ENCODE peak calls at places on chromosomes 7 and 10, in six cellular contexts. L is suprapubic skin, J is SJCRH30, T is transverse colon, Z is substantia nigra, G is HCT116. N is an unnamed sample.

GRCh38 chr7:44646176-44646920 is 39.9 kb downstream of the OGDH start:
- DNase-seq in L (no peak), Z (no peak), T (no peak), G (no peak), J (no peak), N (no peak)

GRCh38 chr7:122803323-122803722 is 82.9 kb downstream of the CADPS2 start:
- DNase-seq in T (no peak), Z (no peak), G (peak; percentile 10), L (no peak), J (no peak), N (peak; percentile 50)

GRCh38 chr10:33344676-33345075 is 10.2 kb upstream of the NRP1 start:
- DNase-seq in T (no peak), G (no peak), J (no peak), L (no peak), Z (no peak), N (no peak)

GRCh38 chr7:136528329-136528728 is 340.1 kb upstream of the CHRM2 start:
- DNase-seq in J (no peak), Z (no peak), T (no peak), G (no peak), L (no peak), N (peak; percentile 38)

GRCh38 chr7:36606442-36607205 is 117.7 kb downstream of the AOAH start:
- DNase-seq in G (no peak), Z (peak; percentile 25), L (no peak), J (no peak), T (no peak), N (no peak)

GRCh38 chr10:78367012-78367411 is 333.3 kb downstream of the RPS24 start:
- DNase-seq in J (no peak), T (no peak), Z (no peak), G (no peak), L (no peak), N (peak; percentile 22)

GRCh38 chr7:68472688-68473087 is 1125.6 kb upstream of the AUTS2 start:
- DNase-seq in G (no peak), J (no peak), Z (no peak), L (no peak), T (no peak), N (no peak)

GRCh38 chr10:90788987-90789386 is 68.9 kb downstream of the HTR7 start:
- DNase-seq in G (no peak), T (no peak), J (no peak), Z (no peak), L (no peak), N (no peak)

GRCh38 chr7:8378349-8379019 is 54.9 kb upstream of the NXPH1 start:
- DNase-seq in Z (no peak), L (no peak), G (no peak), J (no peak), T (no peak), N (no peak)

GRCh38 chr7:94368371-94368791 is 26.3 kb upstream of the COL1A2 start:
- DNase-seq in Z (no peak), L (no peak), T (no peak), G (no peak), J (peak; percentile 31), N (no peak)
- H3K27ac ChIP-seq in Z (no peak overlapping the region), L (peak overlapping the region; percentile 62), T (peak overlapping the region; percentile 82), G (no peak overlapping the region), J (peak overlapping the region; percentile 32), N (no peak overlapping the region)

DNA sequence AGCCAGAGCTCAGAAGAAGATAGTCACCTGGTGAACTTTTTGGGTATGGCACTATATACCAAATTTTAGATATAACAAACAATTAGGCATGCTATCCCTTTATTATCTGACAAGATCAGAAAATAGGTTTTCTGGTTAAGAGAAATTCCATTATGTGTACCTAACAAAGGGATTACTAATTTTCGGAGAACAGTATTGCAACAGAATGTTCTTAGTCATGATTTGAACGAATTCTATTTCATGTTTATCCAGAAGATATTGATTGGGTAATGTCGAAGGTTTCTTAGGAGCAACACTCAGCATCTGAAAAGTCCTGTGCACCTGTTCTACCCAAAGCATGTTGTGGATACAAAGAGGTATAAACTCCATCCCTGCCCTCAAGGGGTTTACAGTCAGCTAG is 36.5 kb downstream of the WBP1L start:
- DNase-seq in L (no peak), G (no peak), J (no peak), Z (no peak), T (no peak), N (no peak)
- H3K27ac ChIP-seq in L (peak overlapping the region; percentile 93), G (no peak overlapping the region), J (no peak overlapping the region), Z (no peak overlapping the region), T (peak overlapping the region; percentile 89), N (no peak overlapping the region)

GRCh38 chr7:129909669-129910068 is 43.1 kb downstream of the UBE2H start:
- DNase-seq in Z (no peak), L (no peak), J (no peak), G (no peak), T (no peak), N (no peak)

GRCh38 chr7:129906700-129907099 is 46.1 kb downstream of the UBE2H start:
- DNase-seq in J (no peak), L (no peak), Z (no peak), T (no peak), G (peak; percentile 80), N (peak; percentile 59)

GRCh38 chr7:129911790-129912189 is 41.0 kb downstream of the UBE2H start:
- DNase-seq in Z (no peak), J (no peak), L (no peak), T (no peak), G (no peak), N (no peak)

GRCh38 chr7:129907122-129907741 is 45.5 kb downstream of the UBE2H start:
- DNase-seq in L (no peak), J (no peak), G (no peak), T (no peak), Z (no peak), N (peak; percentile 47)

DNA sequence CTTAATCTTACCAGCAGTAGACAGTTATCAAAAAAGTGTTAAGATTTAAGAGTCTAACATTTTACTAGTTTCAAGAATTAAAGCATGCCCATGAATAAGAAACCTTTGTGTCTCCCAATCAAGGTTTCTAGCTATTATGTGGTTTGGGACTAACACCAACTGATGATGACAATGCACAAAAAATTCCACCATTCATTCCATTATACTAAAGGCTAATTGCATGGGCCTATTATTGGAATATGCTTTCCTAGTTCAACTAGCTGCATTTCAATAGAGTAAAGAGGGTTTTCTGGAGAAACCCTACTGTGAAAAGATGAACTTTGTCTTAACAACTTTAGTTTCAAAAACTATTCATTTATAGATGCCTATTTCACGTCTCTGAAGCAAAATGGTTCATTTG is 44.6 kb downstream of the UBE2H start:
- DNase-seq in T (no peak), G (no peak), L (no peak), J (no peak), Z (no peak), N (peak; percentile 19)
- H3K27ac ChIP-seq in T (no peak overlapping the region), G (peak overlapping the region; percentile 79), L (no peak overlapping the region), J (no peak overlapping the region), Z (no peak overlapping the region), N (no peak overlapping the region)

DNA sequence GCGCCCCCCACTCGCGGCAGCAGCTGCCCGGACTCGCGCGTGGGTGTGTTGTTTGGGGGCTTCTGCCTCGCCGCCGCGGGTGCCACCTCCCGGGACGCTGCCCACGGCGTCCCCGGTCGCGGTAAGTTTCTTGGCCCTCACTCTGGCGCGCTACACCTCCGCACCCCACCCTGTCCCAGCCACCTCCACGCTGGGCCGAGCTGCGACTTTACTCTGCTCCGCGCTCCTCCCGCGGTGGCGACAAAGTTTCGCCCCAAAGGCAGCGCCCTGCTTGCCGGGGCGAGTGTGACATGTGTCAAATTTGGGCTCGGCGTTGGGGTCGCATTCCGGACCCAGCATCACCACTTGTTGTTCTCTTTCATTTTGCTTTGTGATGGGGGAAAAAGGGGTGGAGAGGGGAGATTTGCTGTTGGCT is 167.7 kb upstream of the PPP1R3A start:
- DNase-seq in G (no peak), Z (no peak), J (peak; percentile 62), L (peak; percentile 78), T (peak; percentile 49), N (peak; percentile 30)
- H3K27ac ChIP-seq in G (peak overlapping the region; percentile 17), Z (peak overlapping the region; percentile 27), J (peak overlapping the region; percentile 95), L (peak overlapping the region; percentile 90), T (peak overlapping the region; percentile 95), N (no peak overlapping the region)

GRCh38 chr10:102134416-102134815 is 1.6 kb downstream of the PPRC1 start:
- DNase-seq in G (no peak), J (no peak), L (no peak), T (no peak), Z (no peak), N (no peak)
- H3K27ac ChIP-seq in G (peak overlapping the region; percentile 98), J (no peak overlapping the region), L (no peak overlapping the region), T (peak overlapping the region; percentile 95), Z (no peak overlapping the region), N (peak overlapping the region; percentile 79)

GRCh38 chr7:32091608-32092210 is 21.5 kb upstream of the PDE1C start:
- DNase-seq in G (no peak), J (no peak), T (no peak), L (no peak), Z (no peak), N (peak; percentile 9)
- H3K27ac ChIP-seq in G (no peak overlapping the region), J (no peak overlapping the region), T (no peak overlapping the region), L (no peak overlapping the region), Z (no peak overlapping the region), N (no peak overlapping the region)

GRCh38 chr10:2572611-2573010 is 494.7 kb upstream of the PFKP start:
- DNase-seq in Z (no peak), L (no peak), T (no peak), G (no peak), J (no peak), N (no peak)
- H3K27ac ChIP-seq in Z (no peak overlapping the region), L (no peak overlapping the region), T (no peak overlapping the region), G (no peak overlapping the region), J (no peak overlapping the region), N (no peak overlapping the region)

GRCh38 chr7:102138676-102139075 is 148.0 kb upstream of the SH2B2 start:
- DNase-seq in G (no peak), J (peak; percentile 47), L (no peak), Z (no peak), T (no peak), N (no peak)
- H3K27ac ChIP-seq in G (no peak overlapping the region), J (no peak overlapping the region), L (no peak overlapping the region), Z (no peak overlapping the region), T (no peak overlapping the region), N (no peak overlapping the region)